ENCODE peak calls at places on chromosomes 3 and 15, in six cellular contexts. H is brain microvascular endothelial cell; L is activated CD8-positive, alpha-beta memory T cell treated with anti-CD3 and anti-CD28 coated beads, Interleukin-2, amount 50 U/mL, for 48 hours; V is Ammon's horn; Z is mucosa of gallbladder; X is activated CD4-positive, alpha-beta T cell treated with anti-CD3 and anti-CD28 coated beads, Interleukin-2, amount 50 U/mL, for 24 hours. W is an unnamed sample.

GRCh38 chr3:132265008-132265407 is 52.2 kb upstream of the ACP3 start:
- DNase-seq in H (no peak), L (no peak), V (no peak), Z (no peak), X (no peak), W (no peak)

GRCh38 chr3:100483529-100483928 is 8.9 kb upstream of the TMEM45A start:
- DNase-seq in H (no peak), L (no peak), V (no peak), Z (no peak), X (no peak), W (no peak)

GRCh38 chr3:193987186-193987585 is 148.8 kb upstream of the HES1 start:
- DNase-seq in H (no peak), L (no peak), V (no peak), Z (no peak), X (no peak), W (no peak)

GRCh38 chr3:33355611-33356010 is 78.4 kb downstream of the FBXL2 start:
- DNase-seq in H (peak), L (no peak), V (no peak), Z (no peak), X (no peak), W (no peak)

GRCh38 chr15:41774873-41775417 is 661 bp downstream of the MAPKBP1 start:
- DNase-seq in H (no peak), L (peak), V (no peak), Z (no peak), X (no peak), W (no peak)

GRCh38 chr3:102599819-102600576 is 165.2 kb downstream of the ZPLD1 start:
- DNase-seq in H (no peak), L (no peak), V (no peak), Z (no peak), X (no peak), W (no peak)

GRCh38 chr15:66740802-66741201 is 38.8 kb downstream of the SMAD6 start:
- DNase-seq in H (no peak), L (no peak), V (no peak), Z (peak), X (no peak), W (no peak)

GRCh38 chr3:122786067-122786466 is 7.6 kb downstream of the HSPBAP1 start:
- DNase-seq in H (peak), L (no peak), V (no peak), Z (no peak), X (no peak), W (no peak)

GRCh38 chr15:98286831-98287230 is 326.3 kb downstream of the ARRDC4 start:
- DNase-seq in H (no peak), L (no peak), V (no peak), Z (no peak), X (no peak), W (no peak)

GRCh38 chr3:39056151-39056550 is 4.3 kb downstream of the WDR48 start:
- DNase-seq in H (no peak), L (no peak), V (no peak), Z (no peak), X (no peak), W (no peak)

GRCh38 chr3:141881702-141882101 is 5.3 kb downstream of the ATP1B3 start:
- DNase-seq in H (no peak), L (no peak), V (no peak), Z (no peak), X (no peak), W (no peak)

GRCh38 chr3:126659915-126660886 is 5.3 kb upstream of the TXNRD3 start:
- DNase-seq in H (no peak), L (no peak), V (no peak), Z (no peak), X (no peak), W (no peak)

GRCh38 chr3:31356941-31357340 is 175.8 kb upstream of the STT3B start:
- DNase-seq in H (no peak), L (no peak), V (no peak), Z (peak), X (no peak), W (no peak)

GRCh38 chr3:159210336-159210735 is 408.5 kb downstream of the MFSD1 start:
- DNase-seq in H (no peak), L (no peak), V (no peak), Z (no peak), X (no peak), W (no peak)

W was measured in chondrocyte.